ENCODE peak calls at places on chromosomes 1 and 21, in eight cellular contexts. One of them, this sample, is unnamed.

GRCh38 chr1:238135708-238136107 is 245.0 kb upstream of the ZP4 start:
- DNase-seq in A549: no peak
- DNase-seq in K562: no peak
- DNase-seq in sigmoid colon: no peak
- DNase-seq in HCT116: no peak
- DNase-seq in prostate gland: no peak
- DNase-seq in transverse colon: no peak
- DNase-seq in esophagus squamous epithelium: no peak
- DNase-seq in this sample: no peak

GRCh38 chr1:208065862-208066261 is 154.9 kb upstream of the CD34 start:
- DNase-seq in A549: no peak
- DNase-seq in K562: no peak
- DNase-seq in sigmoid colon: no peak
- DNase-seq in HCT116: no peak
- DNase-seq in prostate gland: no peak
- DNase-seq in transverse colon: no peak
- DNase-seq in esophagus squamous epithelium: no peak
- DNase-seq in this sample: peak; percentile 76

GRCh38 chr1:3022976-3023375 is 1.7 kb downstream of the ACTRT2 start:
- DNase-seq in A549: no peak
- DNase-seq in K562: no peak
- DNase-seq in sigmoid colon: peak; percentile 52
- DNase-seq in HCT116: no peak
- DNase-seq in prostate gland: no peak
- DNase-seq in transverse colon: no peak
- DNase-seq in esophagus squamous epithelium: no peak
- DNase-seq in this sample: no peak

GRCh38 chr1:11054666-11055065 is 5.2 kb downstream of the SRM start:
- DNase-seq in A549: no peak
- DNase-seq in K562: no peak
- DNase-seq in sigmoid colon: no peak
- DNase-seq in HCT116: no peak
- DNase-seq in prostate gland: no peak
- DNase-seq in transverse colon: no peak
- DNase-seq in esophagus squamous epithelium: no peak
- DNase-seq in this sample: no peak

GRCh38 chr21:30769724-30770431 is 14.7 kb upstream of the KRTAP21-1 start:
- DNase-seq in A549: no peak
- DNase-seq in K562: no peak
- DNase-seq in sigmoid colon: no peak
- DNase-seq in HCT116: no peak
- DNase-seq in prostate gland: no peak
- DNase-seq in transverse colon: no peak
- DNase-seq in esophagus squamous epithelium: no peak
- DNase-seq in this sample: no peak

GRCh38 chr1:192573499-192573898 is 2.1 kb upstream of the RGS1 start:
- DNase-seq in A549: no peak
- DNase-seq in K562: no peak
- DNase-seq in sigmoid colon: no peak
- DNase-seq in HCT116: no peak
- DNase-seq in prostate gland: no peak
- DNase-seq in transverse colon: no peak
- DNase-seq in esophagus squamous epithelium: no peak
- DNase-seq in this sample: peak; percentile 27

GRCh38 chr1:80083892-80084291 is 1077.4 kb upstream of the ADGRL4 start:
- DNase-seq in A549: no peak
- DNase-seq in K562: no peak
- DNase-seq in sigmoid colon: no peak
- DNase-seq in HCT116: no peak
- DNase-seq in prostate gland: no peak
- DNase-seq in transverse colon: no peak
- DNase-seq in esophagus squamous epithelium: no peak
- DNase-seq in this sample: no peak

GRCh38 chr1:70874063-70874462 is 173.6 kb downstream of the PTGER3 start:
- DNase-seq in A549: no peak
- DNase-seq in K562: no peak
- DNase-seq in sigmoid colon: no peak
- DNase-seq in HCT116: no peak
- DNase-seq in prostate gland: no peak
- DNase-seq in transverse colon: no peak
- DNase-seq in esophagus squamous epithelium: no peak
- DNase-seq in this sample: peak; percentile 2

GRCh38 chr1:91731815-91732214 is 154.1 kb downstream of the TGFBR3 start:
- DNase-seq in A549: no peak
- DNase-seq in K562: no peak
- DNase-seq in sigmoid colon: no peak
- DNase-seq in HCT116: no peak
- DNase-seq in prostate gland: no peak
- DNase-seq in transverse colon: no peak
- DNase-seq in esophagus squamous epithelium: no peak
- DNase-seq in this sample: no peak

DNA sequence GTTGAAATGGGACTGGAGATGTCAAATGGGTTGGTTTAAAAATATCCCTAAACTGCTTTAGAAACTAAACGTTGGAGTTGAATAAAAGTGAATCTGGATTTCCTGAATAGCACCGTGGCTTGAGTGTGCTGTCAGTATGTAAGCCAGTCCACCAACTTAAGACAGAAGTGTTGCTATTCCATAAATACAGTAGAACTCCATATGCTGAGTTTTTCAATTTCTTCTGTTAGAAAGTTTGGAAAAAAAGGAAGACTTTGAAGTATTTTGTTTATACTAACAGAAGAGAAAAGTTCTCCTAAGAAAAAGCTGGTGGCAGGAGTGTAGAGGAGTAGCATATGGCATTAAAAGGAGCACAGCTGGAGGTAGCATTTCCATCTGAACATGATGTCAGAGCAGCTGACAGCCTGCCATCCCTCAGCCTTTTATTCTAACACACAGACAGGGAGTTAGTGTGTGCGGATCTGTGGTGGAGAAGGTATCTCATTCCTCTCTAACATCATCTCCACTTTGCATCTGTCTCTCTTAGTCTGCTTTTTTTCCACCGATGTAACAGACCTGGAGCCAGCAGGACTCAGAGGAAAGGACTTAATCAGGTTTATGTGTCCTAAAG is at the start of gene ZBTB18:
- DNase-seq in A549: no peak
- DNase-seq in K562: no peak
- DNase-seq in sigmoid colon: no peak
- DNase-seq in HCT116: no peak
- DNase-seq in prostate gland: no peak
- DNase-seq in transverse colon: no peak
- DNase-seq in esophagus squamous epithelium: no peak
- DNase-seq in this sample: peak; percentile 18
- TF ChIP-seq POLR2A in A549: no peak
- TF ChIP-seq POLR2A in K562: no peak
- TF ChIP-seq POLR2A in sigmoid colon: no peak
- TF ChIP-seq POLR2A in HCT116: no peak
- TF ChIP-seq POLR2A in prostate gland: no peak
- TF ChIP-seq POLR2A in transverse colon: no peak
- TF ChIP-seq POLR2A in esophagus squamous epithelium: no peak
- TF ChIP-seq POLR2A in this sample: no peak

DNA sequence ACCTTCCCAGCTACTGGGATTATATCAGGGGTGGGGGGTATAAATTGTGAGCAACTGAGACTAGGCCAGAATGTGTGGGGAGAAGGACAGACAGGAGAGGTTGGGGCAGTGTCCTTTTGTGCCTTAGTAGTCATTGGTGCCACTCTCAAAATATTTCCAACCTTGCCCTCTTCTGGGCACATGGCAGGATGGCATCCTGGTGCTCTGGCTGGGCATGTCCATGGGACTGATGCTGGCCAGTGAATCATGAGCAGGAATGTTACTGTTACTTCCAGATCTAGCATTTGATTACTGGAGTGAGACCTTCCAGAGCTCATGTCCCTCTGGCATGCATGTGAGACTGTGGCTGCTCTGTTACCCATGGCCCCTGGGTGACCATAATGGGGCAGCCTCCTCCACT is 151.2 kb downstream of the MATN1 start:
- DNase-seq in A549: no peak
- DNase-seq in K562: no peak
- DNase-seq in sigmoid colon: no peak
- DNase-seq in HCT116: no peak
- DNase-seq in prostate gland: no peak
- DNase-seq in transverse colon: no peak
- DNase-seq in esophagus squamous epithelium: no peak
- DNase-seq in this sample: no peak
- TF ChIP-seq CTCF in A549: no peak
- TF ChIP-seq CTCF in K562: no peak
- TF ChIP-seq CTCF in sigmoid colon: no peak
- TF ChIP-seq CTCF in HCT116: peak; percentile 24
- TF ChIP-seq CTCF in prostate gland: no peak
- TF ChIP-seq CTCF in transverse colon: no peak
- TF ChIP-seq CTCF in esophagus squamous epithelium: no peak
- TF ChIP-seq CTCF in this sample: no peak

DNA sequence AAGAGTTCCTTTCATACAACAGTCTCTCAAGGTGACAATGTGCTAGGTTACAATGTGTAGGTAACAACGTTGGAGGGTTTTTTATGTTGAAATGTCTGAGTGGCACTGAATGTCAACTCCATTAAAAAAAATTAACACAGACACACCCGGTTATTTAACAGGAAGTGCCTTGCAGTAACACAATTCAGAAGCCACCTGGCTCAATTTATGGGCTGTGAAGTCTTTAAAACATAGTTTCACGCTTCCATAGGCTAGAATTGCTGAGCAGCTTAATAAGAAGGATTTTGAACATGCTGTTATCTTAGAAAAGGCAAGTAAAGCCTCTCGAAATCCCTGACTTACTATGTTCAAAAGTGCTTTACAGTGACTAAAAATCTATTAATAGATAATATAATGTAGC is 19.7 kb downstream of the SRSF4 start:
- DNase-seq in A549: no peak
- DNase-seq in K562: no peak
- DNase-seq in sigmoid colon: no peak
- DNase-seq in HCT116: no peak
- DNase-seq in prostate gland: no peak
- DNase-seq in transverse colon: no peak
- DNase-seq in esophagus squamous epithelium: no peak
- DNase-seq in this sample: no peak
- H3K4me3 ChIP-seq in A549: no peak overlapping the region
- H3K4me3 ChIP-seq in K562: no peak overlapping the region
- H3K4me3 ChIP-seq in sigmoid colon: no peak overlapping the region
- H3K4me3 ChIP-seq in HCT116: no peak overlapping the region
- H3K4me3 ChIP-seq in prostate gland: no peak overlapping the region
- H3K4me3 ChIP-seq in transverse colon: no peak overlapping the region
- H3K4me3 ChIP-seq in esophagus squamous epithelium: no peak overlapping the region
- H3K4me3 ChIP-seq in this sample: no peak overlapping the region

GRCh38 chr1:40980068-40980452 is 564 bp downstream of the CTPS1 start:
- DNase-seq in A549: no peak
- DNase-seq in K562: no peak
- DNase-seq in sigmoid colon: no peak
- DNase-seq in HCT116: no peak
- DNase-seq in prostate gland: no peak
- DNase-seq in transverse colon: no peak
- DNase-seq in esophagus squamous epithelium: no peak
- DNase-seq in this sample: no peak

GRCh38 chr1:40978886-40979240 is 633 bp upstream of the CTPS1 start:
- DNase-seq in A549: no peak
- DNase-seq in K562: no peak
- DNase-seq in sigmoid colon: peak; percentile 69
- DNase-seq in HCT116: no peak
- DNase-seq in prostate gland: no peak
- DNase-seq in transverse colon: no peak
- DNase-seq in esophagus squamous epithelium: no peak
- DNase-seq in this sample: no peak

GRCh38 chr1:40979241-40980067 is at the start of gene CTPS1:
- DNase-seq in A549: peak; percentile 89
- DNase-seq in K562: peak; percentile 99
- DNase-seq in sigmoid colon: peak; percentile 98
- DNase-seq in HCT116: peak; percentile 82
- DNase-seq in prostate gland: peak; percentile 92
- DNase-seq in transverse colon: peak; percentile 96
- DNase-seq in esophagus squamous epithelium: peak; percentile 79
- DNase-seq in this sample: peak; percentile 94

GRCh38 chr1:40981702-40982448 is 2.4 kb downstream of the CTPS1 start:
- DNase-seq in A549: no peak
- DNase-seq in K562: no peak
- DNase-seq in sigmoid colon: no peak
- DNase-seq in HCT116: no peak
- DNase-seq in prostate gland: no peak
- DNase-seq in transverse colon: no peak
- DNase-seq in esophagus squamous epithelium: no peak
- DNase-seq in this sample: no peak

GRCh38 chr1:40980453-40981121 is 1.1 kb downstream of the CTPS1 start:
- DNase-seq in A549: no peak
- DNase-seq in K562: peak; percentile 42
- DNase-seq in sigmoid colon: no peak
- DNase-seq in HCT116: no peak
- DNase-seq in prostate gland: no peak
- DNase-seq in transverse colon: peak; percentile 21
- DNase-seq in esophagus squamous epithelium: no peak
- DNase-seq in this sample: peak; percentile 63
- TF ChIP-seq POLR2A in A549: no peak
- TF ChIP-seq POLR2A in K562: peak; percentile 69
- TF ChIP-seq POLR2A in sigmoid colon: no peak
- TF ChIP-seq POLR2A in HCT116: no peak
- TF ChIP-seq POLR2A in prostate gland: no peak
- TF ChIP-seq POLR2A in transverse colon: no peak
- TF ChIP-seq POLR2A in esophagus squamous epithelium: no peak
- TF ChIP-seq POLR2A in this sample: no peak

GRCh38 chr21:46347791-46348381 is 23.9 kb downstream of the PCNT start:
- DNase-seq in A549: no peak
- DNase-seq in K562: no peak
- DNase-seq in sigmoid colon: no peak
- DNase-seq in HCT116: no peak
- DNase-seq in prostate gland: no peak
- DNase-seq in transverse colon: no peak
- DNase-seq in esophagus squamous epithelium: no peak
- DNase-seq in this sample: no peak
- TF ChIP-seq CTCF in A549: no peak
- TF ChIP-seq CTCF in K562: no peak
- TF ChIP-seq CTCF in sigmoid colon: no peak
- TF ChIP-seq CTCF in HCT116: no peak
- TF ChIP-seq CTCF in prostate gland: no peak
- TF ChIP-seq CTCF in transverse colon: no peak
- TF ChIP-seq CTCF in esophagus squamous epithelium: peak; percentile 8
- TF ChIP-seq CTCF in this sample: no peak